ENCODE peak calls at places on chromosome 7, in ten cellular contexts. M, L, G, H, B, Q, P, K, E and J are unnamed samples.

GRCh38 chr7:136868496-136869005 is at the start of gene CHRM2:
- DNase-seq in H (no peak), K (no peak), M (no peak), L (no peak), G (peak), Q (no peak), E (no peak), P (peak), B (no peak), J (peak)

GRCh38 chr7:106023369-106024322 is 60.6 kb downstream of the CDHR3 start:
- DNase-seq in E (no peak), M (no peak), L (no peak), G (no peak), H (no peak), B (no peak), Q (no peak), P (no peak), K (no peak), J (no peak)

GRCh38 chr7:70698219-70698832 is 433.6 kb upstream of the GALNT17 start:
- DNase-seq in M (no peak), G (no peak), E (peak), B (no peak), K (peak), Q (no peak), H (no peak), L (no peak), P (no peak), J (peak)

GRCh38 chr7:130940907-130941306 is 206.9 kb upstream of the KLF14 start:
- DNase-seq in H (no peak), G (no peak), Q (no peak), E (no peak), P (no peak), L (no peak), K (no peak), M (no peak), B (no peak), J (no peak)

GRCh38 chr7:6142871-6143380 is 111.8 kb downstream of the ANKRD61 start:
- DNase-seq in L (no peak), G (no peak), B (no peak), H (no peak), M (no peak), Q (no peak), P (no peak), E (no peak), K (no peak), J (no peak)

GRCh38 chr7:113289140-113289740 is 170.9 kb upstream of the SMIM30 start:
- DNase-seq in L (no peak), K (peak), E (no peak), B (no peak), G (no peak), M (no peak), Q (no peak), P (no peak), H (no peak), J (peak)

GRCh38 chr7:51308738-51309102 is 7.9 kb downstream of the COBL start:
- DNase-seq in B (no peak), E (no peak), K (peak), G (no peak), P (no peak), Q (no peak), H (no peak), L (no peak), M (no peak), J (no peak)

GRCh38 chr7:27346531-27347260 is 104.1 kb downstream of the EVX1 start:
- DNase-seq in K (peak), B (peak), E (peak), L (peak), G (no peak), H (no peak), P (peak), M (no peak), Q (no peak), J (peak)

GRCh38 chr7:36440880-36441279 is 51.2 kb downstream of the ANLN start:
- DNase-seq in Q (no peak), P (no peak), G (no peak), M (no peak), K (peak), B (no peak), H (no peak), L (no peak), E (peak), J (peak)

GRCh38 chr7:134420509-134421125 is 38.3 kb downstream of the AKR1B1 start:
- DNase-seq in M (no peak), E (peak), H (no peak), L (no peak), G (no peak), Q (no peak), B (no peak), P (peak), K (peak), J (peak)

GRCh38 chr7:90552521-90552920 is 43.6 kb upstream of the CDK14 start:
- DNase-seq in M (no peak), P (no peak), B (no peak), E (peak), Q (no peak), L (no peak), G (no peak), K (no peak), H (no peak), J (peak)

GRCh38 chr7:5679741-5680473 is 101.6 kb downstream of the RNF216 start:
- DNase-seq in L (no peak), Q (no peak), G (peak), P (no peak), K (no peak), H (peak), E (no peak), M (no peak), B (no peak), J (peak)

GRCh38 chr7:141011443-141011842 is 3.3 kb downstream of the MRPS33 start:
- DNase-seq in L (no peak), P (no peak), E (no peak), M (no peak), K (no peak), H (no peak), G (no peak), B (no peak), Q (no peak), J (no peak)

GRCh38 chr7:82173400-82174021 is 270.1 kb downstream of the CACNA2D1 start:
- DNase-seq in G (no peak), B (no peak), K (no peak), Q (no peak), L (no peak), M (no peak), P (no peak), E (no peak), H (no peak), J (no peak)
- TF ChIP-seq CTCF in G (no peak), B (no peak), K (no peak), Q (no peak), L (peak), M (no peak), P (no peak), E (no peak), H (no peak), J (no peak)

GRCh38 chr7:120189623-120190022 is 83.4 kb upstream of the KCND2 start:
- DNase-seq in M (no peak), L (no peak), P (no peak), H (no peak), E (no peak), B (no peak), Q (no peak), K (no peak), G (no peak), J (no peak)

GRCh38 chr7:120186688-120187087 is 86.3 kb upstream of the KCND2 start:
- DNase-seq in P (no peak), K (no peak), E (no peak), G (no peak), L (no peak), M (no peak), Q (no peak), B (no peak), H (no peak), J (no peak)

GRCh38 chr7:120185940-120186682 is 86.9 kb upstream of the KCND2 start:
- DNase-seq in B (no peak), E (no peak), Q (no peak), M (no peak), H (no peak), G (no peak), K (no peak), P (no peak), L (no peak), J (peak)

GRCh38 chr7:120190109-120190508 is 82.9 kb upstream of the KCND2 start:
- DNase-seq in G (no peak), K (no peak), L (no peak), Q (no peak), P (no peak), H (no peak), E (no peak), M (no peak), B (no peak), J (no peak)

GRCh38 chr7:120190566-120190965 is 82.4 kb upstream of the KCND2 start:
- DNase-seq in M (no peak), Q (no peak), G (no peak), H (no peak), K (no peak), P (no peak), B (no peak), E (no peak), L (no peak), J (no peak)
- H3K4me3 ChIP-seq in M (no peak), Q (no peak), G (no peak), H (no peak), K (no peak), P (no peak), B (no peak), E (no peak), L (no peak), J (no peak)

GRCh38 chr7:128400566-128400965 is 9.2 kb downstream of the IMPDH1 start:
- DNase-seq in G (no peak), B (no peak), H (no peak), L (no peak), M (no peak), K (no peak), P (no peak), E (no peak), Q (no peak), J (no peak)

GRCh38 chr7:128398016-128398840 is 11.6 kb downstream of the IMPDH1 start:
- DNase-seq in L (no peak), G (peak), P (no peak), M (peak), K (peak), H (no peak), Q (peak), B (no peak), E (peak), J (peak)

GRCh38 chr7:128396357-128396756 is 13.4 kb downstream of the IMPDH1 start:
- DNase-seq in E (no peak), L (no peak), K (no peak), H (no peak), B (no peak), G (no peak), Q (no peak), M (no peak), P (no peak), J (no peak)

GRCh38 chr7:128399991-128400390 is 9.8 kb downstream of the IMPDH1 start:
- DNase-seq in M (no peak), K (no peak), L (no peak), G (no peak), P (no peak), E (no peak), H (no peak), Q (no peak), B (no peak), J (no peak)

DNA sequence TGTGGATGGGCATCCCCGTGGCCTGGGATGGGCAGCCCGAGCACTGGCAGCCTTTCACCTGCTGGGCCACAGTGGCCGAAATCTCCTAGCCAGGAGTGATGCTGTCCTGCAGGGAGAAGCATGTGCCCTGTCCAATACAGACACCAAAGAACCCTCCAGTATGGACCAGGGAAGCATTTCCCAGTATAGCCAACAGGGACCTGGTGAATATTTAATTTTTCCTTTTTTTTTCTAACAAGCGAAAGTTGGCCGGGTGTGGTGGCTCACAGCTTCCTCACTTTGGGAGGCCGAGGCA is 11.0 kb downstream of the IMPDH1 start:
- DNase-seq in B (no peak), G (no peak), M (no peak), L (no peak), E (no peak), Q (no peak), H (no peak), P (no peak), K (no peak), J (no peak)
- TF ChIP-seq CTCF in B (no peak), G (no peak), M (no peak), L (peak), E (no peak), Q (peak), H (no peak), P (no peak), K (no peak), J (no peak)

DNA sequence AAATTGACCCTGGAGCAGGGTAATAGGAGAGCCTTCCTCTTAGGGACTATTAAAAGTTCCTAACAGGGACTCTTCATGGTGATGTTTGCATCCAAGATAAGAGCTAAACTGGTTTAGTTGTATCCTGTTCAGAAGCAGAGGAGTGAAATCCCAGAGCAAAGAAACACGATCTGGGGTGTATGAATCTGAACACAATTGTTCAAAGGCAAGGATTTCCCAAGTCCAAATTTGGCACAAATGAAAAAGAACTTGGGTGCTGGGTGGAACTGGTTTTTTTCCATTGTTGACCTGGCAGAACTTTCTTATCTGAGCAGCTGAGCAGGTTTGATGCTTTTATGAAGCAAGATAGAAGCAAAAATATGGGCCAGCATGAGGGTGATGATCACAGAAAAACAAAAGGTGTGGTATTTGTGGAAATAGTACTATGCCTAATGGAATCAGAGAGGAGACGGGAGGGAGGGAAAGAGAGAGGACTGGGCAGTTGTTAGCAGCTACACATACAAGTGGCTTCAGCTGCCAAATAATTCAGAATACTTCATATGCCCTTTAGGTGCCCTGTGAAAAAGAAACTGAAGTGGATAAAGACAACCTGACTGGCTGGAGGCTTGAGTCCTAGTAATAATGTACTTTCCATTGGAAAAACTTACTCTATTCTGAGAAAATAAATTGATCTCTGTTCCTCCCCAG is 6.1 kb downstream of the AGFG2 start:
- DNase-seq in M (no peak), H (no peak), B (no peak), G (no peak), P (no peak), L (no peak), E (no peak), K (no peak), Q (no peak), J (peak)
- H3K4me3 ChIP-seq in M (no peak), H (peak), B (no peak), G (no peak), P (no peak), L (no peak), E (peak), K (no peak), Q (peak), J (peak)

DNA sequence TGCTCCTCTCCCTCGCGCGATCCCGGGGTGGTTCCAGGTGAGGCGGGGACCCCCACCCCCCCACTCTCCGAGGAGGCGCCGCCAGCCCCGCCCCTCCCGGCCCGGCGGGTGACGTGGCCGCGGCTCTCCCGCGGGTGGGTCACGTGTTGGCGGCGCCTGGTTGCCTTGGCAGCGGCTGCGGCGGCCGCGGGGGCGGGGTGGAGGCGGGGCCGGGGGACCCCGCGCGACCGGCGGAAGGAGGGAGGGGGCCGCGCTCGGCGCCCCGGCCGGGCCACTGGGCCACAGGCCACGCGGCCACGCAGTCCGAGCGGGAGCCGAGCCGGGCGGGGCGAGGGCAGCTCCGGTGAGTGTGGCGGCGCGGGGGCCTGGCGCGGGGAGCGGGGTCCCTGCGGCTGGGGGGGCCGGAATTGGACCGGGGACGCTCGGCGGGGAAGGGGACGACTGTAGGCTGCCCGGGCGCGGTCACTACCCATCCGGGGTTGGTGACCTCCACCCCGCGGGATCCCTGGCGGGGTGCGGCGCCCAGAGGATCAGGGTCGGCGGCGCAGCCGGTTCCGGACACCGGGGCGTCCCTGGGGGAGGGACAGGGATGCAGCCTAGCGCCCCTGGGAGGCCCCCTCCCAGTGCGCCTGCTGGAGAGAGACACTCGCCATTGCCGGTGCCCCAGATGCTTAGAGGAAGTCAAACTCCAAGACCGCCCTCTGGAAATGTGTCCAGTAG is at the start of gene ORAI2:
- DNase-seq in B (no peak), E (peak), K (peak), P (no peak), L (no peak), H (peak), G (peak), Q (peak), M (peak), J (peak)
- TF ChIP-seq CTCF in B (no peak), E (no peak), K (no peak), P (no peak), L (no peak), H (no peak), G (no peak), Q (no peak), M (no peak), J (no peak)

GRCh38 chr7:28435732-28436378 is 23.5 kb downstream of the CREB5 start:
- DNase-seq in B (no peak), M (no peak), G (no peak), P (no peak), L (no peak), H (no peak), E (no peak), Q (no peak), K (no peak), J (no peak)
- H3K4me3 ChIP-seq in B (no peak), M (no peak), G (no peak), P (no peak), L (no peak), H (no peak), E (no peak), Q (no peak), K (no peak), J (no peak)

DNA sequence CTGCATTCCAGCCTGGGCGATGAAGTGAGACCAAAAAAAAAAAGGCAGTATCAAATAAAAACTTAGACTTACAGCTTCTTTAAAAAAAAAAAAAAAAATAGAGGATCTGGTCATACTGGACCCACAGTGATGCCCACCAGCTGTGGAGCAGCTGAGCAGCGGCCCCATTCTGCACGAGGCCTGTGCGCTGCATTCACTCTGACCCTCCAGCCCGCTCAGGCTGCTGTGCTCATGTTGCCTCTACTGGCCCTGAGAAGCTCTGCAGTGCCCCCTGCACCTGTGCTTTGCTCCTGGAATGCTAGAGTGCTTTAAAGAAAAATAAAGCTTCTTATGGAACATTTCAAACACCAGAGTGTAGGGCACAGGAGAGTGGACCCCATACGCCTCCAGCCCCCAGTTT is 33.2 kb downstream of the TMEM120A start:
- DNase-seq in M (no peak), P (no peak), B (no peak), Q (no peak), G (no peak), H (no peak), L (no peak), E (no peak), K (no peak), J (no peak)
- TF ChIP-seq CTCF in M (no peak), P (peak), B (no peak), Q (no peak), G (peak), H (no peak), L (no peak), E (no peak), K (no peak), J (no peak)

DNA sequence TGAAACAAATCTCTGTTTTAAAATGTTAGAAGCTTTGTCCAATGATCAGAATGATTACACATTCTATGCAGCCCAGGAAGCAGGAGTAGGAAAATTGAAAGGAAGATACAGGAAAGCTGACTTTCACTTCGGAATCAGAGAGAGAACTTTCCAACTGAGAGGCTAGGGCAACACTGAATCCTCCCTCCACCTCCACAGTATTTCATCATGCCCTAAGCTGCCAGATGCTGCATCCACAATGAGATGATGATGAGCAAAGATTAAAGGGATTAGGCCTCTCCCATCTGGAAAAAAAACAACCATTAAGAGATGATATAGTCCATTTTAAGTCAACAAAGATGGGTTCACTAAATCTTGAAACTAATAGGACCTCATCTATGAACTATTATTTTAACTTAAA is 215.6 kb downstream of the GPR37 start:
- DNase-seq in B (no peak), Q (no peak), P (no peak), L (no peak), H (no peak), M (no peak), K (no peak), G (no peak), E (no peak), J (no peak)
- H3K4me3 ChIP-seq in B (no peak), Q (no peak), P (peak), L (no peak), H (no peak), M (no peak), K (no peak), G (no peak), E (no peak), J (no peak)